ENCODE peak calls at places on chromosomes 7 and 10, in eight cellular contexts. L is cardiac fibroblast; F is AG09309; N is HFF-Myc; J is GM12878; Z is CD8-positive, alpha-beta T cell; V is brain microvascular endothelial cell; W is lung. Q is an unnamed sample.

GRCh38 chr7:158500651-158501052 is 87.0 kb downstream of the PTPRN2 start:
- DNase-seq in L (peak), F (no peak), N (no peak), J (no peak), Z (no peak), V (no peak), W (no peak), Q (no peak)

GRCh38 chr7:106485031-106485551 is 175.9 kb downstream of the CCDC71L start:
- DNase-seq in L (peak), F (peak), N (peak), J (no peak), Z (no peak), V (peak), W (no peak), Q (peak)

GRCh38 chr10:102624751-102625330 is 19.4 kb upstream of the TRIM8 start:
- DNase-seq in L (peak), F (no peak), N (no peak), J (no peak), Z (no peak), V (no peak), W (no peak), Q (no peak)

GRCh38 chr7:42678315-42678714 is 233.6 kb downstream of the C7orf25 start:
- DNase-seq in L (peak), F (peak), N (no peak), J (no peak), Z (no peak), V (peak), W (no peak), Q (no peak)

GRCh38 chr7:78090616-78091015 is 292.0 kb downstream of the PHTF2 start:
- DNase-seq in L (peak), F (no peak), N (no peak), J (no peak), Z (no peak), V (no peak), W (no peak), Q (no peak)

GRCh38 chr10:56745490-56745889 is 384.4 kb upstream of the ZWINT start:
- DNase-seq in L (no peak), F (no peak), N (no peak), J (no peak), Z (no peak), V (no peak), W (no peak), Q (no peak)

GRCh38 chr7:28272461-28272877 is 91.9 kb upstream of the JAZF1 start:
- DNase-seq in L (peak), F (peak), N (peak), J (no peak), Z (no peak), V (peak), W (no peak), Q (peak)

GRCh38 chr10:56349611-56350010 is 11.4 kb downstream of the ZWINT start:
- DNase-seq in L (no peak), F (no peak), N (no peak), J (no peak), Z (no peak), V (no peak), W (no peak), Q (no peak)

GRCh38 chr10:42768581-42769152 is 13.9 kb upstream of the BMS1 start:
- DNase-seq in L (no peak), F (no peak), N (no peak), J (no peak), Z (no peak), V (no peak), W (no peak), Q (no peak)

GRCh38 chr7:82600601-82601000 is 157.0 kb upstream of the CACNA2D1 start:
- DNase-seq in L (no peak), F (no peak), N (no peak), J (no peak), Z (no peak), V (no peak), W (no peak), Q (no peak)

GRCh38 chr7:69800495-69800894 is 202.2 kb downstream of the AUTS2 start:
- DNase-seq in L (peak), F (no peak), N (no peak), J (no peak), Z (no peak), V (no peak), W (peak), Q (no peak)

GRCh38 chr7:149414171-149414570 is 46.7 kb downstream of the ZNF777 start:
- DNase-seq in L (no peak), F (no peak), N (no peak), J (no peak), Z (no peak), V (no peak), W (no peak), Q (no peak)

DNA sequence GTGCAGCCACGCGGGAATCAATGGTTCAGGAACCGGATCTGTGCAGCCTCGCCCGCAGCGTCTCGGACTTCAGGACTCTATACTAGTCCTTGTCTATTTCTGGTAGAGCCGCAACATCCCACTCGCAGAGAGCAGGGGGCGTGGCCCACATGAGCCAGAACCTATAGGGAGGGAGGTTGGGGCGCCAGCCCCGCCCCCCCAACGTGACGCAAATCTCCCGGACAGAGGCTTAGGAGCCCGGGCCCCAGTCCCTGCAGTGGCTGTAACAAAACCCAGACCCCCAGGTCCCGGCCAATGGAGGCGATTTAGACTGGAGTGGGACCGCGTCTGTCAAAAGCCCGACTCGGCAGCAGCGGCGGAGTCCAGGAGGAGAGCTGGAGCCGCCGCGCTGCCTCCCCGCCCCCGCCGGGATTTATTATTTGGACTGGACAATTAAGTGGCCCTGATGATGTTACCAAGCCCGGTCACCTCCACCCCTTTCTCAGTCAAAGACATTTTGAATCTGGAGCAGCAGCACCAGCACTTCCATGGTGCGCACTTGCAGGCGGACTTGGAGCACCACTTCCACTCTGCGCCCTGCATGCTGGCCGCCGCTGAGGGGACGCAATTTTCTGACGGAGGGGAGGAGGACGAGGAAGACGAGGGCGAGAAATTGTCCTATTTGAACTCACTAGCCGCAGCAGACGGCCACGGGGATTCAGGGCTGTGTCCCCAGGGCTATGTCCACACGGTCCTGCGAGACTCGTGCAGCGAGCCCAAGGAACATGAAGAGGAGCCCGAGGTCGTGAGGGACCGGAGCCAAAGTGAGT is at the start of gene NKX2-3:
- DNase-seq in L (peak), F (no peak), N (no peak), J (no peak), Z (no peak), V (no peak), W (peak), Q (no peak)
- H3K4me3 ChIP-seq in L (no peak), F (no peak), N (no peak), J (peak), Z (no peak), V (no peak), W (no peak), Q (no peak)

GRCh38 chr10:81116990-81117389 is 579.3 kb downstream of the SH2D4B start:
- DNase-seq in L (no peak), F (no peak), N (no peak), J (no peak), Z (no peak), V (no peak), W (no peak), Q (no peak)
- TF ChIP-seq CTCF in L (no peak), F (no peak), N (no peak), J (no peak), Z (no peak), V (no peak), W (no peak), Q (no peak)

GRCh38 chr7:96183163-96183562 is 138.7 kb downstream of the SLC25A13 start:
- DNase-seq in L (no peak), F (no peak), N (no peak), J (no peak), Z (no peak), V (no peak), W (no peak), Q (no peak)

GRCh38 chr7:96184783-96185182 is 137.1 kb downstream of the SLC25A13 start:
- DNase-seq in L (no peak), F (no peak), N (no peak), J (no peak), Z (no peak), V (no peak), W (no peak), Q (no peak)

GRCh38 chr7:96187735-96188622 is 133.9 kb downstream of the SLC25A13 start:
- DNase-seq in L (no peak), F (no peak), N (no peak), J (no peak), Z (no peak), V (no peak), W (no peak), Q (no peak)

GRCh38 chr7:96189129-96189815 is 132.6 kb downstream of the SLC25A13 start:
- DNase-seq in L (no peak), F (no peak), N (no peak), J (no peak), Z (no peak), V (no peak), W (no peak), Q (no peak)

DNA sequence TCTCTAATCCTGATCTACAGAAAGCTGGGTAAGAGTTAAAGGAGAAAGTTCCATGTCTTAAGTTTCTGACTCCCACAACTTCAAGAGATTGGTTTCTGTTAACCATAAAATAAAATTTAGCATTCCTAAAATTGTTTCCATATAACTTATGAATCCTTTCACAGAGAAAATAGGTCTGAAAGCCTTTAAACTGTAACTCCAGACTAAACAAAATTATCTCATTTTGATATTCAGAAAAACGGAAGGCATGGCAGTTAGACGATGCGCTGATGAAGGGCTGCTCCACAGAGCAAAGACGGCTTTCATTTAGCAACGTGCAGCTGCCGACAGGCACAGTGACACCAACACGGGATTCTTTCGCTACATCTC is 133.3 kb downstream of the SLC25A13 start:
- DNase-seq in L (no peak), F (no peak), N (no peak), J (no peak), Z (no peak), V (peak), W (no peak), Q (no peak)
- H3K4me3 ChIP-seq in L (no peak), F (peak), N (no peak), J (no peak), Z (no peak), V (no peak), W (no peak), Q (no peak)

GRCh38 chr10:114404171-114405010 is at the start of gene AFAP1L2:
- DNase-seq in L (no peak), F (no peak), N (no peak), J (no peak), Z (no peak), V (no peak), W (no peak), Q (no peak)

GRCh38 chr10:114405011-114405350 is 679 bp upstream of the AFAP1L2 start:
- DNase-seq in L (no peak), F (no peak), N (no peak), J (no peak), Z (no peak), V (no peak), W (no peak), Q (no peak)

GRCh38 chr10:114402871-114403544 is 1.3 kb downstream of the AFAP1L2 start:
- DNase-seq in L (no peak), F (no peak), N (no peak), J (no peak), Z (no peak), V (peak), W (no peak), Q (no peak)

GRCh38 chr10:114402233-114402632 is 2.1 kb downstream of the AFAP1L2 start:
- DNase-seq in L (no peak), F (no peak), N (no peak), J (no peak), Z (no peak), V (no peak), W (no peak), Q (no peak)

DNA sequence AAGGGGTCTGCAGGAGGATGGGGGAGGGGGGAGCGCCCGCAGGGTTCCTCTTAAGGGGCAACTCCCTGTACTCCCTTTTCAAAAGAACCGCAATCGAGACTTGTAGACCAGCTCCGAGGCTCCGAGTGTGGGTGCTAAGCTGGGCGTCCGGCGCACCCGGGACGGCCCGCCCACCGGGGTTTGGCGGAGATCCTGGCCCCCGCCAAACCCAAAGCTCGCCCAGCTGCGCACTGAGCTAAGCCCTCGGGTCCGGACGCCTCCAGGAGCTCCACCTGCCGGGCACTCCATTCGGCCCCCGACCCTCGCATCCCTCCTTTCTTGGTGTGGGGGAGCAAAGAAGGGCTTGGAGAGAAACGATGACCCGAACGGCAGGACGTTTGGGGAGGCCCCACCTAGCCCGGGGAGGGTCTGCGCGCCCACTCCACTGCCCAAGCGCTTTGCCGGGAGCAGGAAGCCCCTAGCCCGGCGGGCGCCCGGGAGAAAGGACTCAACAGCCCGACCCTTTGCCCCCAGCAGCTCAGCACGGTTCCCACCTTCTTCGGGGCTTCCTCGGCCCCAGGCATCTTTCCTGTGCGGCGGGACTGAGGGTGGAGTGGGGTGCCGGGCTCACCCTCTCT is 649 bp downstream of the AFAP1L2 start:
- DNase-seq in L (no peak), F (no peak), N (no peak), J (no peak), Z (no peak), V (no peak), W (no peak), Q (no peak)
- TF ChIP-seq CTCF in L (no peak), F (peak), N (no peak), J (no peak), Z (no peak), V (peak), W (no peak), Q (no peak)